ENCODE peak calls at places on chromosomes 12 and 14, in four cellular contexts. Q is suprapubic skin, S is transverse colon, X is GM23338. R is an unnamed sample.
A peak's percentile ranks its signal among the peaks of the same experiment; 100 is the strongest.

GRCh38 chr12:50192908-50193307 is 25.7 kb upstream of the CERS5 start:
- DNase-seq in S (no peak), X (no peak), Q (no peak), R (no peak)

GRCh38 chr14:20668969-20669368 is 15.4 kb upstream of the RNASE4 start:
- DNase-seq in Q (no peak), X (no peak), S (no peak), R (no peak)

GRCh38 chr14:67487937-67488893 is at the start of gene TMEM229B:
- DNase-seq in S (peak; percentile 74), X (no peak), Q (no peak), R (peak; percentile 92)

GRCh38 chr12:49750027-49750977 is 8.9 kb downstream of the TMBIM6 start:
- DNase-seq in S (no peak), X (peak; percentile 49), Q (no peak), R (no peak)

GRCh38 chr14:100529561-100530031 is 57.6 kb downstream of the BEGAIN start:
- DNase-seq in X (no peak), Q (peak; percentile 74), S (no peak), R (peak; percentile 5)

GRCh38 chr14:95274283-95274682 is 45.4 kb downstream of the CLMN start:
- DNase-seq in X (no peak), Q (peak; percentile 41), S (peak; percentile 76), R (no peak)

GRCh38 chr12:88052686-88053085 is 23.5 kb upstream of the C12orf50 start:
- DNase-seq in X (peak; percentile 62), Q (no peak), S (peak; percentile 13), R (no peak)

GRCh38 chr14:36021926-36022325 is 154.6 kb downstream of the PTCSC3 start:
- DNase-seq in S (no peak), X (no peak), Q (no peak), R (no peak)

GRCh38 chr12:2494490-2495192 is 300.1 kb upstream of the FKBP4 start:
- DNase-seq in Q (no peak), S (peak; percentile 27), X (no peak), R (no peak)

GRCh38 chr12:42002563-42002962 is 142.1 kb downstream of the GXYLT1 start:
- DNase-seq in X (no peak), S (no peak), Q (no peak), R (no peak)

GRCh38 chr14:31243860-31244259 is 36.3 kb upstream of the HECTD1 start:
- DNase-seq in S (peak; percentile 74), Q (no peak), X (peak; percentile 27), R (no peak)

GRCh38 chr12:114841557-114842251 is 157.7 kb upstream of the TBX3 start:
- DNase-seq in Q (no peak), X (peak; percentile 86), S (no peak), R (no peak)

GRCh38 chr12:53750812-53751335 is 905 bp downstream of the CISTR start:
- DNase-seq in Q (no peak), S (peak; percentile 26), X (peak; percentile 59), R (peak; percentile 46)

GRCh38 chr12:71556881-71557280 is 106.8 kb downstream of the ZFC3H1 start:
- DNase-seq in X (peak; percentile 30), Q (no peak), S (no peak), R (no peak)

GRCh38 chr12:42932937-42933336 is 343.4 kb upstream of the PRICKLE1 start:
- DNase-seq in X (no peak), S (no peak), Q (no peak), R (no peak)

GRCh38 chr14:59310644-59311043 is 122.2 kb downstream of the DAAM1 start:
- DNase-seq in Q (no peak), S (no peak), X (no peak), R (no peak)

GRCh38 chr12:22812531-22812930 is 187.6 kb downstream of the ETNK1 start:
- DNase-seq in Q (no peak), X (no peak), S (no peak), R (no peak)

GRCh38 chr14:91313852-91314251 is 69.3 kb upstream of the GPR68 start:
- DNase-seq in X (no peak), Q (no peak), S (no peak), R (no peak)

GRCh38 chr12:22974865-22975264 is 349.9 kb downstream of the ETNK1 start:
- DNase-seq in S (no peak), X (no peak), Q (no peak), R (no peak)

GRCh38 chr12:10392394-10392930 is 2.6 kb upstream of the KLRK1 start:
- DNase-seq in X (no peak), S (peak; percentile 30), Q (no peak), R (no peak)

GRCh38 chr14:81710232-81710845 is 176.7 kb upstream of the SEL1L start:
- DNase-seq in S (no peak), Q (no peak), X (peak; percentile 71), R (no peak)

GRCh38 chr14:43056106-43056505 is 1449.4 kb downstream of the LRFN5 start:
- DNase-seq in Q (no peak), S (no peak), X (no peak), R (no peak)

GRCh38 chr12:2142068-2142467 is 89.3 kb downstream of the CACNA1C start:
- DNase-seq in S (no peak), X (no peak), Q (peak; percentile 20), R (no peak)

GRCh38 chr12:57235012-57235727 is 5.7 kb downstream of the SHMT2 start:
- DNase-seq in Q (no peak), X (peak; percentile 78), S (no peak), R (no peak)

GRCh38 chr14:94936411-94936892 is 166.5 kb upstream of the GSC start:
- DNase-seq in S (peak; percentile 49), Q (peak; percentile 86), X (peak; percentile 6), R (no peak)

GRCh38 chr12:109820921-109821381 is 12.2 kb downstream of the TRPV4 start:
- DNase-seq in Q (no peak), X (no peak), S (no peak), R (no peak)
- TF ChIP-seq POLR2AphosphoS5 in Q (no peak), X (no peak), S (no peak), R (no peak)

GRCh38 chr12:122366685-122367475 is 55.6 kb downstream of the CLIP1 start:
- DNase-seq in X (peak; percentile 84), Q (no peak), S (peak; percentile 19), R (no peak)
- TF ChIP-seq POLR2AphosphoS5 in X (no peak), Q (no peak), S (peak; percentile 69), R (no peak)

GRCh38 chr12:4164591-4165558 is 108.7 kb upstream of the CCND2 start:
- DNase-seq in Q (no peak), X (peak; percentile 83), S (peak; percentile 50), R (peak; percentile 62)
- TF ChIP-seq POLR2AphosphoS5 in Q (no peak), X (peak; percentile 56), S (no peak), R (no peak)

DNA sequence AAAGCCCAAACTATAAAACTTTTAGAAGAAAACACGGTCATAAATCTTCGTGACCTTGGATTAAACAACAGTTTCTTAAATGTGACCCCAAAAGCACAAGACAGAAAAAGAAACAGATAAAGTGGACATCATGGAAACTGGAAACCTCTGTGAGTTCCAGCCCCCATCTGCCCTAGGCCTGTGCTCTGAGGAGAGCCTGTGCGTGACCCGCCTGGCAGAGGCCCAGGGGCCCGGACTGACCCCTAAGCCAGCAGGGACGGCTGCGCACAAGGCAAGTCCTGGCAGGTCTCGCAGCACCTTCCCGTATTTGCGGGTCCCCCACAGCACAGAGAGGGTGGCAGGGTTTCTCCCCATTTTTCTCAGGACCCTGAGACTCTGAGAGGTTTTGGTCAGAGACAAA is 76.0 kb downstream of the CHGA start:
- DNase-seq in Q (no peak), X (no peak), S (no peak), R (no peak)
- TF ChIP-seq POLR2AphosphoS5 in Q (no peak), X (no peak), S (no peak), R (no peak)

DNA sequence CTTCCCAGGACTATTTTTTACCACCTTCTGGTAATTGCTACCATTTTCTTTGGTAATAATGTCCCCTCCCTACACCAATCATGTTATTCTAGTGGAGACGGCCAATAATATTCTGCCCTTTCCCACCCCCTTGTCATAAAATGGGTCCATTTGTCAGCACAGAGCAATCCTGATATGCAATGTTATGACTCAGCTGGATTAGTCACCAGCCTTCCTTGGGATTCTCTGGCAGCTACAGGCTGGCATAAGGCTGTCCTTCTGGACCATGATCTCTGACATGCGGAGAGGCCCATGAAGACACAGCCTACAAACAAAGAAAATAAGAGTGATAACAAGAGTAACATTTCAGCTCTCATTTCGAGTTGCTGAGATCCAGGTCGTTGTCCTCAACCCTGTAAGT is 222.0 kb upstream of the CPNE8 start:
- DNase-seq in S (peak; percentile 15), X (no peak), Q (no peak), R (no peak)
- TF ChIP-seq POLR2AphosphoS5 in S (peak; percentile 25), X (no peak), Q (no peak), R (no peak)

R was measured in GM12892.